ENCODE peak calls at places on chromosome 3, in nine cellular contexts. One of them, this sample, is unnamed.

GRCh38 chr3:112084980-112085697 is 1.1 kb upstream of the C3orf52 start:
- DNase-seq in A549: peak
- DNase-seq in heart left ventricle: no peak
- DNase-seq in body of pancreas: no peak
- DNase-seq in transverse colon: peak
- DNase-seq in IMR-90: no peak
- DNase-seq in upper lobe of left lung: no peak
- DNase-seq in tibial nerve: no peak
- DNase-seq in NB4: no peak
- DNase-seq in this sample: no peak

GRCh38 chr3:86229086-86229774 is 761.7 kb downstream of the VGLL3 start:
- DNase-seq in A549: peak
- DNase-seq in heart left ventricle: no peak
- DNase-seq in body of pancreas: no peak
- DNase-seq in transverse colon: no peak
- DNase-seq in IMR-90: no peak
- DNase-seq in upper lobe of left lung: no peak
- DNase-seq in tibial nerve: no peak
- DNase-seq in NB4: no peak
- DNase-seq in this sample: no peak

GRCh38 chr3:65685621-65686020 is 353.1 kb downstream of the MAGI1 start:
- DNase-seq in A549: no peak
- DNase-seq in heart left ventricle: no peak
- DNase-seq in body of pancreas: no peak
- DNase-seq in transverse colon: no peak
- DNase-seq in IMR-90: peak
- DNase-seq in upper lobe of left lung: no peak
- DNase-seq in tibial nerve: no peak
- DNase-seq in NB4: no peak
- DNase-seq in this sample: no peak

GRCh38 chr3:43059456-43059855 is 46.4 kb downstream of the POMGNT2 start:
- DNase-seq in A549: no peak
- DNase-seq in heart left ventricle: no peak
- DNase-seq in body of pancreas: no peak
- DNase-seq in transverse colon: no peak
- DNase-seq in IMR-90: no peak
- DNase-seq in upper lobe of left lung: no peak
- DNase-seq in tibial nerve: no peak
- DNase-seq in NB4: no peak
- DNase-seq in this sample: no peak

GRCh38 chr3:50238549-50239026 is 2.6 kb downstream of the GNAI2 start:
- DNase-seq in A549: peak
- DNase-seq in heart left ventricle: peak
- DNase-seq in body of pancreas: peak
- DNase-seq in transverse colon: peak
- DNase-seq in IMR-90: no peak
- DNase-seq in upper lobe of left lung: peak
- DNase-seq in tibial nerve: peak
- DNase-seq in NB4: no peak
- DNase-seq in this sample: peak

GRCh38 chr3:67765575-67765974 is 111.2 kb upstream of the SUCLG2 start:
- DNase-seq in A549: no peak
- DNase-seq in heart left ventricle: no peak
- DNase-seq in body of pancreas: no peak
- DNase-seq in transverse colon: no peak
- DNase-seq in IMR-90: peak
- DNase-seq in upper lobe of left lung: no peak
- DNase-seq in tibial nerve: no peak
- DNase-seq in NB4: no peak
- DNase-seq in this sample: no peak

GRCh38 chr3:37456270-37456708 is 281.9 kb upstream of the LRRFIP2 start:
- DNase-seq in A549: no peak
- DNase-seq in heart left ventricle: peak
- DNase-seq in body of pancreas: peak
- DNase-seq in transverse colon: peak
- DNase-seq in IMR-90: no peak
- DNase-seq in upper lobe of left lung: no peak
- DNase-seq in tibial nerve: no peak
- DNase-seq in NB4: peak
- DNase-seq in this sample: peak

GRCh38 chr3:194758716-194759115 is 73.0 kb downstream of the FAM43A start:
- DNase-seq in A549: no peak
- DNase-seq in heart left ventricle: no peak
- DNase-seq in body of pancreas: no peak
- DNase-seq in transverse colon: no peak
- DNase-seq in IMR-90: no peak
- DNase-seq in upper lobe of left lung: no peak
- DNase-seq in tibial nerve: no peak
- DNase-seq in NB4: no peak
- DNase-seq in this sample: no peak

GRCh38 chr3:187382609-187383151 is 14.5 kb downstream of the RTP4 start:
- DNase-seq in A549: no peak
- DNase-seq in heart left ventricle: no peak
- DNase-seq in body of pancreas: no peak
- DNase-seq in transverse colon: no peak
- DNase-seq in IMR-90: peak
- DNase-seq in upper lobe of left lung: no peak
- DNase-seq in tibial nerve: no peak
- DNase-seq in NB4: no peak
- DNase-seq in this sample: no peak

GRCh38 chr3:191528589-191528988 is 67.6 kb downstream of the PYDC2 start:
- DNase-seq in A549: no peak
- DNase-seq in heart left ventricle: no peak
- DNase-seq in body of pancreas: no peak
- DNase-seq in transverse colon: no peak
- DNase-seq in IMR-90: no peak
- DNase-seq in upper lobe of left lung: no peak
- DNase-seq in tibial nerve: no peak
- DNase-seq in NB4: no peak
- DNase-seq in this sample: no peak

GRCh38 chr3:186308549-186308948 is 53.5 kb downstream of the DGKG start:
- DNase-seq in A549: no peak
- DNase-seq in heart left ventricle: no peak
- DNase-seq in body of pancreas: no peak
- DNase-seq in transverse colon: no peak
- DNase-seq in IMR-90: no peak
- DNase-seq in upper lobe of left lung: no peak
- DNase-seq in tibial nerve: no peak
- DNase-seq in NB4: no peak
- DNase-seq in this sample: no peak

GRCh38 chr3:187963677-187964385 is 190.1 kb upstream of the LPP start:
- DNase-seq in A549: no peak
- DNase-seq in heart left ventricle: peak
- DNase-seq in body of pancreas: no peak
- DNase-seq in transverse colon: no peak
- DNase-seq in IMR-90: no peak
- DNase-seq in upper lobe of left lung: no peak
- DNase-seq in tibial nerve: no peak
- DNase-seq in NB4: peak
- DNase-seq in this sample: peak

GRCh38 chr3:63863150-63864007 is at the start of the genes ATXN7 and THOC7:
- DNase-seq in A549: peak
- DNase-seq in heart left ventricle: peak
- DNase-seq in body of pancreas: peak
- DNase-seq in transverse colon: peak
- DNase-seq in IMR-90: peak
- DNase-seq in upper lobe of left lung: peak
- DNase-seq in tibial nerve: peak
- DNase-seq in NB4: peak
- DNase-seq in this sample: peak

GRCh38 chr3:87313641-87314040 is 37.3 kb upstream of the POU1F1 start:
- DNase-seq in A549: no peak
- DNase-seq in heart left ventricle: no peak
- DNase-seq in body of pancreas: no peak
- DNase-seq in transverse colon: no peak
- DNase-seq in IMR-90: no peak
- DNase-seq in upper lobe of left lung: no peak
- DNase-seq in tibial nerve: no peak
- DNase-seq in NB4: no peak
- DNase-seq in this sample: no peak

GRCh38 chr3:113537155-113537554 is 4.8 kb downstream of the SIDT1 start:
- DNase-seq in A549: no peak
- DNase-seq in heart left ventricle: no peak
- DNase-seq in body of pancreas: no peak
- DNase-seq in transverse colon: no peak
- DNase-seq in IMR-90: no peak
- DNase-seq in upper lobe of left lung: no peak
- DNase-seq in tibial nerve: no peak
- DNase-seq in NB4: no peak
- DNase-seq in this sample: no peak

GRCh38 chr3:37338500-37338899 is 164.1 kb upstream of the LRRFIP2 start:
- DNase-seq in A549: no peak
- DNase-seq in heart left ventricle: no peak
- DNase-seq in body of pancreas: no peak
- DNase-seq in transverse colon: no peak
- DNase-seq in IMR-90: no peak
- DNase-seq in upper lobe of left lung: no peak
- DNase-seq in tibial nerve: no peak
- DNase-seq in NB4: peak
- DNase-seq in this sample: no peak

GRCh38 chr3:181534881-181535280 is 176.8 kb upstream of the SOX2 start:
- DNase-seq in A549: no peak
- DNase-seq in heart left ventricle: no peak
- DNase-seq in body of pancreas: no peak
- DNase-seq in transverse colon: no peak
- DNase-seq in IMR-90: no peak
- DNase-seq in upper lobe of left lung: no peak
- DNase-seq in tibial nerve: no peak
- DNase-seq in NB4: no peak
- DNase-seq in this sample: no peak

GRCh38 chr3:181533811-181534210 is 177.9 kb upstream of the SOX2 start:
- DNase-seq in A549: no peak
- DNase-seq in heart left ventricle: no peak
- DNase-seq in body of pancreas: no peak
- DNase-seq in transverse colon: no peak
- DNase-seq in IMR-90: no peak
- DNase-seq in upper lobe of left lung: no peak
- DNase-seq in tibial nerve: no peak
- DNase-seq in NB4: no peak
- DNase-seq in this sample: no peak

GRCh38 chr3:181530584-181530983 is 181.1 kb upstream of the SOX2 start:
- DNase-seq in A549: no peak
- DNase-seq in heart left ventricle: no peak
- DNase-seq in body of pancreas: no peak
- DNase-seq in transverse colon: no peak
- DNase-seq in IMR-90: no peak
- DNase-seq in upper lobe of left lung: no peak
- DNase-seq in tibial nerve: no peak
- DNase-seq in NB4: no peak
- DNase-seq in this sample: no peak
- TF ChIP-seq POLR2A in A549: no peak
- TF ChIP-seq POLR2A in heart left ventricle: no peak
- TF ChIP-seq POLR2A in body of pancreas: no peak
- TF ChIP-seq POLR2A in transverse colon: no peak
- TF ChIP-seq POLR2A in IMR-90: no peak
- TF ChIP-seq POLR2A in upper lobe of left lung: no peak
- TF ChIP-seq POLR2A in tibial nerve: no peak
- TF ChIP-seq POLR2A in NB4: no peak
- TF ChIP-seq POLR2A in this sample: no peak

DNA sequence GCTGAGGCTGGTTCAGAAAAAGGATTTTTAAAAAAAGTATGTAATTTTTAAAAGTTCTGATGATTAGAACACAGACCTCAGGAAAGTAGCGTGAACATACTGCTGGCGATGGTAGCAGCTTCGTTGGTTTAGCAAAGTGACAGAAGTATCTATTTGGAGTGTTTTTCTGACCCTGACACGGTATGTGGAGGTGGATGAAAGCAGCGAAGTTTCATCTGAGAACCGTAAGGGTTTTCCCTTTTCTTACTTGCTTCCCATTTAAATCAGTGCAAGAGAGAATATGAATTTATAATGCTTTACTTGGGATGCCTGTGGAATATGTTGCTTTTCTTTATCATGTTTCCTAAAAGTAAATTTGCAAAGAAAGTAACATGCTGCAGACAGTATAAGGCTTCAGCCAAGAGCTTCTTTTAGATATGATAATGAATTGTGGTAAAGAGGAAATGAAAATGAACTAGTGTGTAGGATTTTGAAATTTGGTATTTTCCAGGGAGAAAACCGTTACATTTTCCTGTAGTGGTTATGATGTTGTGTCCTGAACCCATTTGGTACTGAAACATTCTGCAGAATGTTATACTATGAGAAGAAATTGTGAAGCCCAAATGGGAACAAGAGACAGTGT is 3.9 kb downstream of the CHST2 start:
- DNase-seq in A549: no peak
- DNase-seq in heart left ventricle: no peak
- DNase-seq in body of pancreas: no peak
- DNase-seq in transverse colon: no peak
- DNase-seq in IMR-90: no peak
- DNase-seq in upper lobe of left lung: no peak
- DNase-seq in tibial nerve: no peak
- DNase-seq in NB4: no peak
- DNase-seq in this sample: no peak
- TF ChIP-seq POLR2A in A549: no peak
- TF ChIP-seq POLR2A in heart left ventricle: no peak
- TF ChIP-seq POLR2A in body of pancreas: no peak
- TF ChIP-seq POLR2A in transverse colon: no peak
- TF ChIP-seq POLR2A in IMR-90: no peak
- TF ChIP-seq POLR2A in upper lobe of left lung: no peak
- TF ChIP-seq POLR2A in tibial nerve: no peak
- TF ChIP-seq POLR2A in NB4: no peak
- TF ChIP-seq POLR2A in this sample: no peak

DNA sequence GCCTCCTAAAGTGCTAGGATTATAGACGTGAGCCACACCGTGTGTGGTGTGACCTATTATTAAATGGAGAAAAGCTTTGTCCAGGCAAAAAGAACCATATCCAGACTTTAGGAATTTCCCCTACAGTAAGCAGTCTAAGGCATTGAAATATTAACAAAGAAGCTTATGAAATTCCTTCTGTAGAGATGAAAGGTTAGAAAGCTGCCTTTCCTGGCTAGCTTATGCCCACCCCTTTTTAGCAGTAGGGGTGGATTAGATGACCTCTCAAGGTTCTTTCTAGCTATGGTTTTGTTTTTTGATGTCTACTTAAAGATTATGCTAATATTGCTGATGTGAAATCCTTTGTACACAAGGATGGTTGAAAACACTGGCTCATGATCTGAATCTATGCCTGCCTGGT is 13.9 kb downstream of the OXSM start:
- DNase-seq in A549: no peak
- DNase-seq in heart left ventricle: no peak
- DNase-seq in body of pancreas: no peak
- DNase-seq in transverse colon: no peak
- DNase-seq in IMR-90: no peak
- DNase-seq in upper lobe of left lung: no peak
- DNase-seq in tibial nerve: no peak
- DNase-seq in NB4: no peak
- DNase-seq in this sample: no peak
- TF ChIP-seq POLR2A in A549: no peak
- TF ChIP-seq POLR2A in heart left ventricle: no peak
- TF ChIP-seq POLR2A in body of pancreas: no peak
- TF ChIP-seq POLR2A in transverse colon: no peak
- TF ChIP-seq POLR2A in IMR-90: no peak
- TF ChIP-seq POLR2A in upper lobe of left lung: no peak
- TF ChIP-seq POLR2A in tibial nerve: no peak
- TF ChIP-seq POLR2A in NB4: no peak
- TF ChIP-seq POLR2A in this sample: no peak

DNA sequence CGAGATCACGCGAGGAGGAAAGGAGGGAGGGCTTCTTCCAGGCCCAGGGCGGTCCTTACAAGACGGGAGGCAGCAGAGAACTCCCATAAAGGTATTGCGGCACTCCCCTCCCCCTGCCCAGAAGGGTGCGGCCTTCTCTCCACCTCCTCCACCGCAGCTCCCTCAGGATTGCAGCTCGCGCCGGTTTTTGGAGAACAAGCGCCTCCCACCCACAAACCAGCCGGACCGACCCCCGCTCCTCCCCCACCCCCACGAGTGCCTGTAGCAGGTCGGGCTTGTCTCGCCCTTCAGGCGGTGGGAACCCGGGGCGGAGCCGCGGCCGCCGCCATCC is 1.1 kb upstream of the SETD5 start:
- DNase-seq in A549: peak
- DNase-seq in heart left ventricle: peak
- DNase-seq in body of pancreas: peak
- DNase-seq in transverse colon: peak
- DNase-seq in IMR-90: peak
- DNase-seq in upper lobe of left lung: no peak
- DNase-seq in tibial nerve: peak
- DNase-seq in NB4: peak
- DNase-seq in this sample: peak
- TF ChIP-seq POLR2A in A549: peak
- TF ChIP-seq POLR2A in heart left ventricle: no peak
- TF ChIP-seq POLR2A in body of pancreas: peak
- TF ChIP-seq POLR2A in transverse colon: peak
- TF ChIP-seq POLR2A in IMR-90: no peak
- TF ChIP-seq POLR2A in upper lobe of left lung: peak
- TF ChIP-seq POLR2A in tibial nerve: no peak
- TF ChIP-seq POLR2A in NB4: no peak
- TF ChIP-seq POLR2A in this sample: peak

This sample was measured in gastrocnemius medialis.